ENCODE peak calls at places on chromosomes 3 and 15, in seven cellular contexts. G is MM.1S, A is GM23248, H is hepatocyte, W is neural progenitor cell, B is HCT116, Y is GM23338. R is an unnamed sample.

GRCh38 chr15:68439506-68439905 is 7.5 kb upstream of the ITGA11 start:
- DNase-seq in G (no peak), A (no peak), H (no peak), W (no peak), B (no peak), Y (no peak), R (no peak)

GRCh38 chr15:68683551-68683950 is 104.8 kb downstream of the CORO2B start:
- DNase-seq in G (no peak), A (no peak), H (no peak), W (no peak), B (no peak), Y (no peak), R (no peak)

GRCh38 chr3:150469931-150470740 is 62.0 kb downstream of the TSC22D2 start:
- DNase-seq in G (no peak), A (peak; percentile 63), H (peak; percentile 47), W (no peak), B (peak; percentile 21), Y (no peak), R (peak; percentile 95)

GRCh38 chr3:120688121-120688520 is 6.1 kb upstream of the HGD start:
- DNase-seq in G (peak; percentile 28), A (peak; percentile 66), H (no peak), W (no peak), B (no peak), Y (no peak), R (no peak)

GRCh38 chr3:132643366-132643765 is 16.2 kb downstream of the ACAD11 start:
- DNase-seq in G (no peak), A (no peak), H (no peak), W (no peak), B (no peak), Y (no peak), R (no peak)

GRCh38 chr3:134559591-134559990 is 73.7 kb downstream of the CEP63 start:
- DNase-seq in G (no peak), A (no peak), H (no peak), W (no peak), B (no peak), Y (no peak), R (no peak)

GRCh38 chr15:91942676-91943417 is 89.3 kb downstream of the SLCO3A1 start:
- DNase-seq in G (peak; percentile 81), A (peak; percentile 93), H (peak; percentile 86), W (no peak), B (peak; percentile 28), Y (no peak), R (peak; percentile 74)

GRCh38 chr3:104631254-104631653 is 735.5 kb upstream of the ALCAM start:
- DNase-seq in G (no peak), A (no peak), H (no peak), W (no peak), B (no peak), Y (peak; percentile 3), R (no peak)

GRCh38 chr3:126751611-126752302 is 47.7 kb downstream of the CHCHD6 start:
- DNase-seq in G (no peak), A (no peak), H (no peak), W (no peak), B (no peak), Y (peak; percentile 47), R (no peak)

GRCh38 chr3:147354621-147355020 is 51.7 kb downstream of the ZIC4 start:
- DNase-seq in G (no peak), A (no peak), H (no peak), W (peak; percentile 93), B (no peak), Y (peak; percentile 65), R (no peak)

GRCh38 chr15:74245342-74245931 is 9.3 kb downstream of the CCDC33 start:
- DNase-seq in G (no peak), A (peak; percentile 20), H (peak; percentile 33), W (peak; percentile 81), B (no peak), Y (peak; percentile 68), R (no peak)

GRCh38 chr3:152657002-152657400 is 177.9 kb upstream of the P2RY1 start:
- DNase-seq in G (no peak), A (no peak), H (no peak), W (peak; percentile 62), B (no peak), Y (peak; percentile 84), R (no peak)

GRCh38 chr3:9914559-9915251 is 2.2 kb upstream of the IL17RC start:
- DNase-seq in G (no peak), A (no peak), H (no peak), W (no peak), B (no peak), Y (peak; percentile 81), R (no peak)

GRCh38 chr15:61828860-61829513 is 231.3 kb downstream of the VPS13C start:
- DNase-seq in G (no peak), A (no peak), H (no peak), W (no peak), B (no peak), Y (no peak), R (no peak)

GRCh38 chr15:55909036-55909811 is 84.2 kb downstream of the NEDD4 start:
- DNase-seq in G (no peak), A (peak; percentile 86), H (no peak), W (no peak), B (no peak), Y (no peak), R (peak; percentile 78)

GRCh38 chr3:130488288-130488687 is 28.7 kb upstream of the COL6A6 start:
- DNase-seq in G (no peak), A (peak; percentile 51), H (no peak), W (no peak), B (no peak), Y (no peak), R (no peak)

GRCh38 chr15:76994001-76994400 is 925 bp upstream of the PSTPIP1 start:
- DNase-seq in G (no peak), A (no peak), H (no peak), W (no peak), B (no peak), Y (no peak), R (peak; percentile 45)

GRCh38 chr15:59953392-59953883 is 50.7 kb upstream of the FOXB1 start:
- DNase-seq in G (no peak), A (no peak), H (peak; percentile 7), W (no peak), B (no peak), Y (peak; percentile 23), R (no peak)

GRCh38 chr15:50358805-50359204 is 3.8 kb upstream of the GABPB1 start:
- DNase-seq in G (peak; percentile 52), A (peak; percentile 72), H (peak; percentile 62), W (peak; percentile 43), B (peak; percentile 47), Y (peak; percentile 61), R (peak; percentile 60)

GRCh38 chr3:175068587-175068986 is 209.5 kb downstream of the NAALADL2 start:
- DNase-seq in G (no peak), A (no peak), H (no peak), W (no peak), B (no peak), Y (no peak), R (no peak)

GRCh38 chr3:186783731-186784515 is 546 bp downstream of the EIF4A2 start:
- DNase-seq in G (peak; percentile 83), A (peak; percentile 93), H (peak; percentile 92), W (peak; percentile 90), B (no peak), Y (peak; percentile 73), R (peak; percentile 58)

GRCh38 chr3:158308533-158308932 is 198.6 kb downstream of the RSRC1 start:
- DNase-seq in G (no peak), A (no peak), H (no peak), W (no peak), B (no peak), Y (no peak), R (no peak)

GRCh38 chr3:65758438-65758837 is 280.3 kb downstream of the MAGI1 start:
- DNase-seq in G (no peak), A (no peak), H (no peak), W (no peak), B (no peak), Y (no peak), R (no peak)

GRCh38 chr3:124296416-124296815 is 304.5 kb upstream of the ROPN1 start:
- DNase-seq in G (no peak), A (no peak), H (no peak), W (peak; percentile 12), B (no peak), Y (no peak), R (no peak)

GRCh38 chr3:183827809-183828537 is 2.6 kb upstream of the MAP6D1 start:
- DNase-seq in G (no peak), A (no peak), H (no peak), W (no peak), B (no peak), Y (no peak), R (no peak)

GRCh38 chr3:108401836-108402235 is 105.5 kb downstream of the HHLA2 start:
- DNase-seq in G (no peak), A (no peak), H (no peak), W (no peak), B (no peak), Y (no peak), R (no peak)
- TF ChIP-seq EZH2phosphoT487 in G (no peak), A (no peak), H (no peak), W (no peak), B (no peak), Y (no peak), R (no peak)

GRCh38 chr3:30894521-30895289 is at the start of gene GADL1:
- DNase-seq in G (no peak), A (peak; percentile 72), H (peak; percentile 60), W (peak; percentile 77), B (no peak), Y (peak; percentile 75), R (peak; percentile 36)
- TF ChIP-seq EZH2 in G (no peak), A (no peak), H (peak; percentile 34), W (peak; percentile 77), B (no peak), Y (no peak), R (no peak)

DNA sequence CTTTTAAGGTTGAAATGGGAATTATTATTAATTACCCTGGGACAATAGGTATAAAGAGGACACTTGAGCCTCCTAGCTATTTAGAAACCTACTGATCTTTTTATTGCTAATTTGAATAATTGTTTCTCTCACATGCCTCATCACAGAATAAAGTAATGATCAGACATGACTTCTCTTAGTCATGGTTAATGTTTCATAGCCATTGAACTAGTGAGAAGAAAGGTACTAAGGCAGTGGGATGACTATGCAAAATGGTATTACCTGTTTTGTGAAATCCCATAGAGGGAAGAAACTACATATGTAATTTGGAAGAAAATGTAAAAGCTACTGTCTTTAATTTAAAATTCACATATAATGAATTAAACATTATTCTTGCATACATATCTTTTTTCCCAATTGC is 85.7 kb downstream of the EPHA6 start:
- DNase-seq in G (no peak), A (no peak), H (no peak), W (no peak), B (no peak), Y (no peak), R (no peak)
- TF ChIP-seq EZH2phosphoT487 in G (no peak), A (no peak), H (no peak), W (no peak), B (no peak), Y (no peak), R (no peak)

DNA sequence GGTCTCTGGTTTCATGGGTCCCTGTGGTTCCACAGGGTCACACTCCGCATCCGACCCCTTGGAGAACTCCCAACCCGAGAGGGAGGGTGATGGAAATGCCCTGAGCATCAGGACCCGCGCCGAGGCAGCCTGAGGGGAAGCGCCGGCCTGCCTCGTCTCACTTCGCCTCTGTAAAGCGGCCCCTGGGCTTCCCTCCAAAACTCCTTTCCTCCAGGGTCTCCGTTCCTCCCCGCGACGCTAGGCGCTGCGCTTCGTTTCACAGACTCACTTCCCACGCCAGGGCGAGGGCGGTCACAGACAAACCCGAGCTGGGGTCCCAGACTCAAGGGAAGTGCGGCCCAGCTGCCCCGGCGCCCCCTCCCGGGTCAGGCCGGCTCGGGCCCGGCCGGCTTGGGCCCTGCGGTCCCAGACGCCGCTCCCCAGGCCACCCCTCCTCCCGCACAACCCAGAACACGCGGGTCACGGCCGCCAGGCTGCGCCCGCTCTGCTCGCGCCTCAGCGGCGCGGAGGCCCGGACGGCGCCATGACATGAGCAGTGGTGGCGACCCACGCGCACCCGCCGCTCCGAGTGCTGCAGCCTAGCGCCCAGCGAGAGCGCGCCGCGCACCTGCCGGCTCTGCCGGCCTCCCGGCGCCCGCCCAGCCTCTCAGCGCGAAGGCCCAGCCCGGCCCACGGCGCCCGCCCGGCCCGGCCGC is 619 bp downstream of the NUP210 start:
- DNase-seq in G (peak; percentile 40), A (peak; percentile 22), H (peak; percentile 71), W (peak; percentile 77), B (no peak), Y (peak; percentile 61), R (peak; percentile 37)
- TF ChIP-seq EZH2 in G (no peak), A (no peak), H (no peak), W (no peak), B (no peak), Y (no peak), R (no peak)